ENCODE peak calls at places on chromosomes 13 and 19, in seven cellular contexts. One of them, this sample, is unnamed.

GRCh38 chr19:2424686-2425621 is 2.4 kb downstream of the TIMM13 start:
- DNase-seq in NCI-H1092: no peak
- DNase-seq in frontal cortex: peak; percentile 68
- DNase-seq in NCI-H345: no peak
- DNase-seq in AG09319: peak; percentile 34
- DNase-seq in PC-3: peak; percentile 66
- DNase-seq in stimulated activated CD4-positive, alpha-beta T cell treated with anti-CD3 and anti-CD28 coated beads, Interleukin-2, amount 100 ng/mL, for 48 hours: no peak
- DNase-seq in this sample: no peak

GRCh38 chr13:29969286-29969685 is 118.9 kb upstream of the UBL3 start:
- DNase-seq in NCI-H1092: no peak
- DNase-seq in frontal cortex: no peak
- DNase-seq in NCI-H345: no peak
- DNase-seq in AG09319: peak; percentile 11
- DNase-seq in PC-3: peak; percentile 74
- DNase-seq in stimulated activated CD4-positive, alpha-beta T cell treated with anti-CD3 and anti-CD28 coated beads, Interleukin-2, amount 100 ng/mL, for 48 hours: no peak
- DNase-seq in this sample: no peak

GRCh38 chr13:110640591-110641029 is 25.3 kb downstream of the NAXD start:
- DNase-seq in NCI-H1092: peak; percentile 25
- DNase-seq in frontal cortex: no peak
- DNase-seq in NCI-H345: no peak
- DNase-seq in AG09319: no peak
- DNase-seq in PC-3: no peak
- DNase-seq in stimulated activated CD4-positive, alpha-beta T cell treated with anti-CD3 and anti-CD28 coated beads, Interleukin-2, amount 100 ng/mL, for 48 hours: no peak
- DNase-seq in this sample: no peak

GRCh38 chr19:29881386-29881785 is 60.7 kb upstream of the URI1 start:
- DNase-seq in NCI-H1092: no peak
- DNase-seq in frontal cortex: no peak
- DNase-seq in NCI-H345: no peak
- DNase-seq in AG09319: no peak
- DNase-seq in PC-3: peak; percentile 34
- DNase-seq in stimulated activated CD4-positive, alpha-beta T cell treated with anti-CD3 and anti-CD28 coated beads, Interleukin-2, amount 100 ng/mL, for 48 hours: no peak
- DNase-seq in this sample: no peak

GRCh38 chr13:113955235-113955634 is 18.6 kb downstream of the C13orf46 start:
- DNase-seq in NCI-H1092: no peak
- DNase-seq in frontal cortex: no peak
- DNase-seq in NCI-H345: no peak
- DNase-seq in AG09319: no peak
- DNase-seq in PC-3: no peak
- DNase-seq in stimulated activated CD4-positive, alpha-beta T cell treated with anti-CD3 and anti-CD28 coated beads, Interleukin-2, amount 100 ng/mL, for 48 hours: no peak
- DNase-seq in this sample: no peak

GRCh38 chr13:97109256-97109655 is 112.9 kb upstream of the MBNL2 start:
- DNase-seq in NCI-H1092: no peak
- DNase-seq in frontal cortex: no peak
- DNase-seq in NCI-H345: no peak
- DNase-seq in AG09319: no peak
- DNase-seq in PC-3: no peak
- DNase-seq in stimulated activated CD4-positive, alpha-beta T cell treated with anti-CD3 and anti-CD28 coated beads, Interleukin-2, amount 100 ng/mL, for 48 hours: no peak
- DNase-seq in this sample: no peak

GRCh38 chr13:40255551-40255950 is 410.9 kb downstream of the FOXO1 start:
- DNase-seq in NCI-H1092: no peak
- DNase-seq in frontal cortex: no peak
- DNase-seq in NCI-H345: no peak
- DNase-seq in AG09319: no peak
- DNase-seq in PC-3: no peak
- DNase-seq in stimulated activated CD4-positive, alpha-beta T cell treated with anti-CD3 and anti-CD28 coated beads, Interleukin-2, amount 100 ng/mL, for 48 hours: no peak
- DNase-seq in this sample: no peak

GRCh38 chr13:111269508-111269907 is 50.9 kb upstream of the TEX29 start:
- DNase-seq in NCI-H1092: no peak
- DNase-seq in frontal cortex: no peak
- DNase-seq in NCI-H345: no peak
- DNase-seq in AG09319: no peak
- DNase-seq in PC-3: no peak
- DNase-seq in stimulated activated CD4-positive, alpha-beta T cell treated with anti-CD3 and anti-CD28 coated beads, Interleukin-2, amount 100 ng/mL, for 48 hours: no peak
- DNase-seq in this sample: no peak

GRCh38 chr19:33267706-33268105 is 34.6 kb downstream of the CEBPA start:
- DNase-seq in NCI-H1092: no peak
- DNase-seq in frontal cortex: no peak
- DNase-seq in NCI-H345: no peak
- DNase-seq in AG09319: no peak
- DNase-seq in PC-3: no peak
- DNase-seq in stimulated activated CD4-positive, alpha-beta T cell treated with anti-CD3 and anti-CD28 coated beads, Interleukin-2, amount 100 ng/mL, for 48 hours: no peak
- DNase-seq in this sample: no peak

GRCh38 chr19:413756-414420 is 4.9 kb upstream of the C2CD4C start:
- DNase-seq in NCI-H1092: no peak
- DNase-seq in frontal cortex: no peak
- DNase-seq in NCI-H345: peak; percentile 23
- DNase-seq in AG09319: no peak
- DNase-seq in PC-3: no peak
- DNase-seq in stimulated activated CD4-positive, alpha-beta T cell treated with anti-CD3 and anti-CD28 coated beads, Interleukin-2, amount 100 ng/mL, for 48 hours: no peak
- DNase-seq in this sample: no peak

GRCh38 chr13:32246468-32246867 is 68.7 kb downstream of the ZAR1L start:
- DNase-seq in NCI-H1092: no peak
- DNase-seq in frontal cortex: peak; percentile 24
- DNase-seq in NCI-H345: peak; percentile 21
- DNase-seq in AG09319: peak; percentile 12
- DNase-seq in PC-3: peak; percentile 74
- DNase-seq in stimulated activated CD4-positive, alpha-beta T cell treated with anti-CD3 and anti-CD28 coated beads, Interleukin-2, amount 100 ng/mL, for 48 hours: peak; percentile 24
- DNase-seq in this sample: no peak

GRCh38 chr13:113623491-113624234 is 34.3 kb downstream of the ATP4B start:
- DNase-seq in NCI-H1092: no peak
- DNase-seq in frontal cortex: no peak
- DNase-seq in NCI-H345: no peak
- DNase-seq in AG09319: no peak
- DNase-seq in PC-3: no peak
- DNase-seq in stimulated activated CD4-positive, alpha-beta T cell treated with anti-CD3 and anti-CD28 coated beads, Interleukin-2, amount 100 ng/mL, for 48 hours: no peak
- DNase-seq in this sample: no peak

GRCh38 chr19:1445185-1445931 is 4.6 kb upstream of the APC2 start:
- DNase-seq in NCI-H1092: peak; percentile 17
- DNase-seq in frontal cortex: peak; percentile 95
- DNase-seq in NCI-H345: peak; percentile 76
- DNase-seq in AG09319: no peak
- DNase-seq in PC-3: peak; percentile 74
- DNase-seq in stimulated activated CD4-positive, alpha-beta T cell treated with anti-CD3 and anti-CD28 coated beads, Interleukin-2, amount 100 ng/mL, for 48 hours: peak; percentile 77
- DNase-seq in this sample: no peak